ENCODE peak calls at places on chromosomes 3 and 15, in six cellular contexts. K is IMR-90, L is mesendoderm, C is neuronal stem cell, U is H1, S is H9. G is an unnamed sample.

GRCh38 chr3:194871143-194871863 is 185.6 kb downstream of the FAM43A start:
- DNase-seq in K (peak), L (peak), C (no peak), U (no peak), S (peak), G (peak)

GRCh38 chr15:51223771-51224229 is 114.6 kb downstream of the CYP19A1 start:
- DNase-seq in K (peak), L (peak), C (no peak), U (no peak), S (no peak), G (peak)

GRCh38 chr15:35142578-35142977 is 57.5 kb upstream of the NANOGP8 start:
- DNase-seq in K (peak), L (no peak), C (no peak), U (no peak), S (no peak), G (peak)

GRCh38 chr3:153756816-153757215 is 364.4 kb upstream of the ARHGEF26 start:
- DNase-seq in K (no peak), L (no peak), C (no peak), U (no peak), S (no peak), G (no peak)

GRCh38 chr3:59502806-59503205 is 453.0 kb upstream of the CFAP20DC start:
- DNase-seq in K (peak), L (no peak), C (no peak), U (no peak), S (no peak), G (peak)

GRCh38 chr15:52103217-52104207 is 9.1 kb downstream of the BCL2L10 start:
- DNase-seq in K (peak), L (peak), C (no peak), U (no peak), S (no peak), G (peak)

GRCh38 chr3:134397755-134398154 is 23.5 kb upstream of the AMOTL2 start:
- DNase-seq in K (no peak), L (no peak), C (no peak), U (no peak), S (no peak), G (no peak)

GRCh38 chr15:80455668-80456442 is 51.7 kb downstream of the ARNT2 start:
- DNase-seq in K (peak), L (peak), C (peak), U (peak), S (peak), G (peak)

GRCh38 chr15:64596701-64597468 is 136.5 kb downstream of the ZNF609 start:
- DNase-seq in K (peak), L (peak), C (peak), U (no peak), S (peak), G (peak)

GRCh38 chr3:32778389-32778788 is 39.4 kb upstream of the TRIM71 start:
- DNase-seq in K (no peak), L (no peak), C (no peak), U (no peak), S (no peak), G (no peak)

GRCh38 chr3:32781211-32781968 is 36.4 kb upstream of the TRIM71 start:
- DNase-seq in K (peak), L (peak), C (peak), U (peak), S (peak), G (peak)

GRCh38 chr3:32780735-32781210 is 37.0 kb upstream of the TRIM71 start:
- DNase-seq in K (peak), L (peak), C (peak), U (peak), S (peak), G (peak)

GRCh38 chr3:32782417-32782816 is 35.4 kb upstream of the TRIM71 start:
- DNase-seq in K (no peak), L (no peak), C (no peak), U (no peak), S (peak), G (no peak)

DNA sequence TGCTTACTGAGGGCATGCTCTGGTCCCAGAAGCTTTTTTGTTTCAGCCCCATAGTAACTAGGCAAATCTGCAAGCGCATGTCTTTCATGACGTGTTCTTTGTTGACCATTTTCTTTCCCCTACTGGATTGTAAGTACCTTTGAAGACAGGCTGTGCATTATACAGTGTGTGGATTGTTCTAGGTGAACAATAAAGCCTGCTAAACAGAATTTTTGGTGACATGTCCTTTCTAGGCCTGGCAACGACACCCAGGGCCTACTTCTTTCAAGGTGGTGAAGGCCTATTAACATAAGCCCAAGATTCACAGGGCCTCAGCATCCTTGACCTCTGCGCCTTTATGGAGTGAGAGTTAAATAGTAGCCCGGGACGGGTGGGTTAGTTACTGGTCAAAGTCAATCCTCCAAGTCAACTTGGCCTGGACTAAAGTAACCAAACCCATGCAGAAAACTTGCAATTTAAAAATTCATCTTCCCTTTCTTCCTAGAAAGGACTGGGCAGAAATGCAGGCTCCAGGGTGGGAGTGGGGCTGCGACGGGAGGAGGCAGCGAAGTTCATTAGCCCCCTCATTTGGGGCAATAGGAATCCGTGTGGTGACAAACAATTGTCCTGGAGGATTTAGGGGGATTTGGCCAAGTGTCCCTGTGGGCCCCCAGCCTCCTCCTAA is 37.6 kb upstream of the TRIM71 start:
- DNase-seq in K (no peak), L (peak), C (no peak), U (no peak), S (peak), G (no peak)
- H4K8ac ChIP-seq in K (no peak), L (no peak), C (no peak), U (no peak), S (no peak), G (no peak)

GRCh38 chr15:98071786-98072185 is 111.3 kb downstream of the ARRDC4 start:
- DNase-seq in K (no peak), L (no peak), C (no peak), U (no peak), S (no peak), G (no peak)

GRCh38 chr15:98067339-98067738 is 106.8 kb downstream of the ARRDC4 start:
- DNase-seq in K (peak), L (no peak), C (no peak), U (no peak), S (no peak), G (no peak)

GRCh38 chr15:98075441-98075840 is 114.9 kb downstream of the ARRDC4 start:
- DNase-seq in K (no peak), L (no peak), C (no peak), U (no peak), S (no peak), G (no peak)

GRCh38 chr15:98069256-98069655 is 108.8 kb downstream of the ARRDC4 start:
- DNase-seq in K (no peak), L (peak), C (no peak), U (no peak), S (no peak), G (no peak)

DNA sequence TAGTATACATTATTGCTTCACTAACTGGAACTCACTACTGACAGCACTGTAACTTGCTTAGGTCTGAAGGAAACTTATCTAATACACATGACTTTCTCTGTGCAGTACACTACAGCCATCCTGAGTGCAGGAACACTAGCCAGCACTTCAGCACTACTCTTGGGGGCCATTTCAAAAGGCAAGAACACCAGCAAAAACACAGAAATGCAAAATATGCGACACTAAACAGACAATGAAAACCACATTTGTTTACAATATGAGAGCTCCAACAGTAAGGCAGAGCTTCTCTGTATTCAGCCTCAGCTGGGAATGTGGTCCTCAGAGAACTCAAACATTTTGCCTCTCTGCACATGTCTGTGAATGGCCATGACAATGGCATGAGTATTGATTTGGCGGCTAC is 109.6 kb downstream of the ARRDC4 start:
- DNase-seq in K (no peak), L (no peak), C (no peak), U (no peak), S (no peak), G (peak)
- H2BK15ac ChIP-seq in K (no peak), L (no peak), C (no peak), U (no peak), S (no peak), G (no peak)

GRCh38 chr15:88512606-88513005 is 33.9 kb downstream of the DET1 start:
- DNase-seq in K (peak), L (no peak), C (no peak), U (no peak), S (no peak), G (peak)
- H4K8ac ChIP-seq in K (no peak), L (no peak), C (no peak), U (no peak), S (no peak), G (no peak)

DNA sequence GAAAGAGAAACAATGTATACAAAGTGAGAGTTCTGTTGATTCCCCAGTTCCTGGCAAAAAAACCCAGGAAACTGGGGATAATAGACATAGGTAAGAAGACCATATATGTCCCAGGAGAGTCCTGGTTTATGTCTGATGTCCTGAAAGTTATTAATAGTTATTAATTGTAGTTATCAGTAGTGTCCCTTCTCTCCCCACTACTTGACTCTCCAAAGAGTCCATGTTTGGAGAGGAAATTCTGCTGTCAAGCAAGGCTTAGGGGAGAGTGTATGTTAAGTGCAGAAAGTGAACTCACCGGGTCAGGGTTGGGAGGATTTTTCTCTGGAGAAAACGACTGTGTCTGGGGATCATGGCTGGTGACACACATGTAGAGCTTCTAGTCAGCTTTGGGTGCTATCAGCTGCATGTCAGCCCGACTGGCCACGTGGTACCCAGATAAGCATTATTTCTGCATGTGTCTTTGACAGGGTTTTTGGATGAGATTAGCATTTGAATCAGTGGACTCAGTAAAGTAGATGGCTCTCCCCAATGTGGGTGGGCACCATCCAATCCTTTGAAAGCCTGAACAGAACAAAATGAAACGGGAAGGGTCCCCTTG is 80.4 kb downstream of the CACNA2D3 start:
- DNase-seq in K (no peak), L (no peak), C (no peak), U (no peak), S (no peak), G (no peak)
- H2BK15ac ChIP-seq in K (no peak), L (no peak), C (no peak), U (no peak), S (no peak), G (no peak)

DNA sequence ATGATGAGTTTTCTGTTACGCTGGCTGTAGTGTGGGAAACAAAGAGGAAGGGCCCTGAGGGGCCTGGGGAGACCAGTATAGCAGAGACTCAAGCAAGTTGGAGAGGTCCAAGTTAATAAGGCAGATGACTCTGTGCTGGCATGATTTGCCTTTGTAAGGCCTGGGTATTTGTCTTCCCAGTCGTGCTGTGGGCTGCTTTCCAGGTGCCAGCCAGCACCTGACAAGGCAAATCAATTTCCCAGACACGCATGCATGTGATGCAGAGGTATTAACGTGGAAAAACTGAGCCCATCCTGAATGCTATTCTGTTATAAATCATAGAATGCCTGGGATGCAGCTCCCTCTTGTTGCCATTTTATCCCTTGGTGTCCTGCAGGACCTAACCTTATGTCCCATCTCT is 175.6 kb downstream of the MFSD1 start:
- DNase-seq in K (no peak), L (no peak), C (no peak), U (no peak), S (no peak), G (no peak)
- H4K8ac ChIP-seq in K (no peak), L (no peak), C (no peak), U (no peak), S (no peak), G (no peak)

DNA sequence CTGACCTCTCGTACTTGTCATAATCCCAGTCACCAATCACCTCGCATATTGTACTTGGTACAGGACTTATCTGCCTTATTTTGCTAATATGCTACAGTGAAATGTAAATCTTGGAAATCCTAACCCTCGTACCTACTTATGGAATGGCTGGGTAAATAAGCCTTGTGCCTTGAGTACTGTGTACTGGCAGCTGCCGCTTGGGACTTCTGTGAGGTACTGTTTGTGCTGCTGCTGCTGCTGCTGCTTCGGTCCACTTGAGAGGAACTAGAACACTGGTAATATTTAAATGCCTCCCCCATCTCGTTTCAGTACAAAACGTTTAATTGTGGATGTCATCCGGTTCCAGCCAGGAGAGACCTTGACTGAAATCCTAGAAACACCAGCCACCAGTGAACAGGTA is 42.5 kb upstream of the CRTC3 start:
- DNase-seq in K (no peak), L (no peak), C (no peak), U (no peak), S (no peak), G (no peak)
- H2BK15ac ChIP-seq in K (no peak), L (no peak), C (no peak), U (no peak), S (no peak), G (no peak)

DNA sequence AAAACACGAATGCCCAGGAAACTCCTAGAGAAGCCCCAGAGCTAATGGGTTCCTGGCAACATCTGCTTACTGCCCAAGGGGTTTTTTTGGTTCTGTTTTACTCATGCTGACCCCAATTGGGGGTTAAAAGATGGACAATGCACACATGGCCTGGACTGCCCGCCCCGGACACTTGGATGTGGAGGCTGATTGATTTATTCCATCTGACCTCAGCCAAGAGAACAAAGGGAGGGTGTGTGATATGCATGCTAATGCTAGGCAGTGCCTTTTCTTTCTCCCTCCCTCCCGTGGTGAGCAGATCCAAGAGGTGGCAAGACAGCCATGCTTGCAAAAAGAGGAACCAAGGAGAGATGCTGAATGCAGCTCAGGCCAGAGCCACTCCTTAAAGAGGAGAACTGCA is 3.3 kb upstream of the LRTM1 start:
- DNase-seq in K (no peak), L (peak), C (peak), U (no peak), S (no peak), G (no peak)
- H4K8ac ChIP-seq in K (no peak), L (no peak), C (no peak), U (no peak), S (no peak), G (peak)